ENCODE peak calls at places on chromosomes 12 and 14, in seven cellular contexts. One of them, this sample, is unnamed.
A peak's percentile ranks its signal among the peaks of the same experiment; 100 is the strongest.

GRCh38 chr14:70873627-70874026 is 33.6 kb upstream of the PCNX1 start:
- DNase-seq in astrocyte of the spinal cord: no peak
- DNase-seq in IMR-90: no peak
- DNase-seq in coronary artery: no peak
- DNase-seq in body of pancreas: no peak
- DNase-seq in CD8-positive, alpha-beta T cell: no peak
- DNase-seq in cardiac fibroblast: no peak
- DNase-seq in this sample: no peak

GRCh38 chr12:114848661-114849060 is 164.7 kb upstream of the TBX3 start:
- DNase-seq in astrocyte of the spinal cord: peak; percentile 88
- DNase-seq in IMR-90: peak; percentile 93
- DNase-seq in coronary artery: no peak
- DNase-seq in body of pancreas: no peak
- DNase-seq in CD8-positive, alpha-beta T cell: no peak
- DNase-seq in cardiac fibroblast: peak; percentile 92
- DNase-seq in this sample: no peak

GRCh38 chr14:65239143-65239672 is 136.9 kb upstream of the MAX start:
- DNase-seq in astrocyte of the spinal cord: peak; percentile 62
- DNase-seq in IMR-90: peak; percentile 77
- DNase-seq in coronary artery: no peak
- DNase-seq in body of pancreas: no peak
- DNase-seq in CD8-positive, alpha-beta T cell: no peak
- DNase-seq in cardiac fibroblast: peak; percentile 93
- DNase-seq in this sample: no peak

GRCh38 chr12:109735051-109735521 is 21.5 kb downstream of the FAM222A start:
- DNase-seq in astrocyte of the spinal cord: no peak
- DNase-seq in IMR-90: no peak
- DNase-seq in coronary artery: no peak
- DNase-seq in body of pancreas: peak; percentile 9
- DNase-seq in CD8-positive, alpha-beta T cell: no peak
- DNase-seq in cardiac fibroblast: no peak
- DNase-seq in this sample: no peak

GRCh38 chr12:28602760-28603638 is 412.7 kb downstream of the CCDC91 start:
- DNase-seq in astrocyte of the spinal cord: no peak
- DNase-seq in IMR-90: no peak
- DNase-seq in coronary artery: no peak
- DNase-seq in body of pancreas: no peak
- DNase-seq in CD8-positive, alpha-beta T cell: no peak
- DNase-seq in cardiac fibroblast: no peak
- DNase-seq in this sample: no peak

GRCh38 chr14:21149641-21150367 is 6.1 kb downstream of the OR5AU1 start:
- DNase-seq in astrocyte of the spinal cord: no peak
- DNase-seq in IMR-90: no peak
- DNase-seq in coronary artery: no peak
- DNase-seq in body of pancreas: no peak
- DNase-seq in CD8-positive, alpha-beta T cell: no peak
- DNase-seq in cardiac fibroblast: no peak
- DNase-seq in this sample: no peak

GRCh38 chr12:122646568-122647220 is 56.5 kb downstream of the HCAR2 start:
- DNase-seq in astrocyte of the spinal cord: peak; percentile 78
- DNase-seq in IMR-90: peak; percentile 88
- DNase-seq in coronary artery: no peak
- DNase-seq in body of pancreas: no peak
- DNase-seq in CD8-positive, alpha-beta T cell: peak; percentile 10
- DNase-seq in cardiac fibroblast: peak; percentile 57
- DNase-seq in this sample: peak; percentile 77

GRCh38 chr12:98294426-98294825 is 221.0 kb upstream of the TMPO start:
- DNase-seq in astrocyte of the spinal cord: no peak
- DNase-seq in IMR-90: no peak
- DNase-seq in coronary artery: no peak
- DNase-seq in body of pancreas: no peak
- DNase-seq in CD8-positive, alpha-beta T cell: no peak
- DNase-seq in cardiac fibroblast: no peak
- DNase-seq in this sample: no peak

GRCh38 chr12:120119395-120119973 is 2.9 kb upstream of the RAB35 start:
- DNase-seq in astrocyte of the spinal cord: peak; percentile 22
- DNase-seq in IMR-90: peak; percentile 90
- DNase-seq in coronary artery: no peak
- DNase-seq in body of pancreas: no peak
- DNase-seq in CD8-positive, alpha-beta T cell: no peak
- DNase-seq in cardiac fibroblast: no peak
- DNase-seq in this sample: peak; percentile 52

GRCh38 chr12:132106921-132107320 is 37.2 kb downstream of the DDX51 start:
- DNase-seq in astrocyte of the spinal cord: no peak
- DNase-seq in IMR-90: peak; percentile 59
- DNase-seq in coronary artery: no peak
- DNase-seq in body of pancreas: no peak
- DNase-seq in CD8-positive, alpha-beta T cell: no peak
- DNase-seq in cardiac fibroblast: no peak
- DNase-seq in this sample: no peak

GRCh38 chr12:50222275-50222783 is 55.2 kb upstream of the CERS5 start:
- DNase-seq in astrocyte of the spinal cord: peak; percentile 91
- DNase-seq in IMR-90: peak; percentile 95
- DNase-seq in coronary artery: peak; percentile 79
- DNase-seq in body of pancreas: no peak
- DNase-seq in CD8-positive, alpha-beta T cell: no peak
- DNase-seq in cardiac fibroblast: peak; percentile 94
- DNase-seq in this sample: peak; percentile 86

GRCh38 chr12:89211456-89211855 is 140.8 kb downstream of the DUSP6 start:
- DNase-seq in astrocyte of the spinal cord: no peak
- DNase-seq in IMR-90: peak; percentile 41
- DNase-seq in coronary artery: no peak
- DNase-seq in body of pancreas: no peak
- DNase-seq in CD8-positive, alpha-beta T cell: no peak
- DNase-seq in cardiac fibroblast: no peak
- DNase-seq in this sample: peak; percentile 38

GRCh38 chr14:46051801-46052200 is 599.8 kb downstream of the RPL10L start:
- DNase-seq in astrocyte of the spinal cord: no peak
- DNase-seq in IMR-90: peak; percentile 10
- DNase-seq in coronary artery: no peak
- DNase-seq in body of pancreas: no peak
- DNase-seq in CD8-positive, alpha-beta T cell: no peak
- DNase-seq in cardiac fibroblast: no peak
- DNase-seq in this sample: no peak

GRCh38 chr12:90683871-90684270 is 271.1 kb downstream of the CCER1 start:
- DNase-seq in astrocyte of the spinal cord: no peak
- DNase-seq in IMR-90: no peak
- DNase-seq in coronary artery: no peak
- DNase-seq in body of pancreas: no peak
- DNase-seq in CD8-positive, alpha-beta T cell: no peak
- DNase-seq in cardiac fibroblast: no peak
- DNase-seq in this sample: peak; percentile 57

GRCh38 chr12:112125250-112125999 is at the start of gene TRAFD1:
- DNase-seq in astrocyte of the spinal cord: peak; percentile 97
- DNase-seq in IMR-90: peak; percentile 96
- DNase-seq in coronary artery: peak; percentile 99
- DNase-seq in body of pancreas: peak; percentile 97
- DNase-seq in CD8-positive, alpha-beta T cell: peak; percentile 98
- DNase-seq in cardiac fibroblast: peak; percentile 98
- DNase-seq in this sample: peak; percentile 98

GRCh38 chr12:45781080-45781479 is 51.6 kb downstream of the ARID2 start:
- DNase-seq in astrocyte of the spinal cord: no peak
- DNase-seq in IMR-90: no peak
- DNase-seq in coronary artery: no peak
- DNase-seq in body of pancreas: no peak
- DNase-seq in CD8-positive, alpha-beta T cell: no peak
- DNase-seq in cardiac fibroblast: no peak
- DNase-seq in this sample: no peak

GRCh38 chr12:49959570-49960473 is 1.9 kb upstream of the AQP5 start:
- DNase-seq in astrocyte of the spinal cord: peak; percentile 22
- DNase-seq in IMR-90: no peak
- DNase-seq in coronary artery: no peak
- DNase-seq in body of pancreas: no peak
- DNase-seq in CD8-positive, alpha-beta T cell: no peak
- DNase-seq in cardiac fibroblast: peak; percentile 83
- DNase-seq in this sample: peak; percentile 44

DNA sequence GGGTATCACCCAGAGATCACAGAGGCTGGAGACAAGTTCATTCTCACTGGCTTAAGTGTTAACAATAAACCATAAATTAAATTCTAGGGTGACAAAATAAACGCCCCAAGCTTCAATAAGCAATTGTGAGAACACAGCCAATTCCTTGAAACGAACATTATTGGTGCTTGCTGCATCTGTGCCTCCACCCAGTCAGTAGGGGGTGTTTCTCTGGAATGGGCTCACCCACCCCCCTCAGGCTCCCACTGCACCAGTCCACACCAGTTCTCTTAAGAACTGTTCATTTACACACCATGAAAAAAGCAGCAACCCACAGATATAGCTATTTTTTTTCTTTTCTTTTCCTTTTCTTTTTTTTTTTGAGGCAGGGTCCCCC is 34.7 kb downstream of the CDC42BPB start:
- DNase-seq in astrocyte of the spinal cord: no peak
- DNase-seq in IMR-90: no peak
- DNase-seq in coronary artery: no peak
- DNase-seq in body of pancreas: no peak
- DNase-seq in CD8-positive, alpha-beta T cell: no peak
- DNase-seq in cardiac fibroblast: no peak
- DNase-seq in this sample: no peak
- TF ChIP-seq CTCF in astrocyte of the spinal cord: peak; percentile 10
- TF ChIP-seq CTCF in IMR-90: peak; percentile 11
- TF ChIP-seq CTCF in coronary artery: no peak
- TF ChIP-seq CTCF in body of pancreas: no peak
- TF ChIP-seq CTCF in CD8-positive, alpha-beta T cell: no peak
- TF ChIP-seq CTCF in cardiac fibroblast: no peak
- TF ChIP-seq CTCF in this sample: no peak

GRCh38 chr12:32505067-32505466 is 105.7 kb downstream of the FGD4 start:
- DNase-seq in astrocyte of the spinal cord: no peak
- DNase-seq in IMR-90: peak; percentile 5
- DNase-seq in coronary artery: no peak
- DNase-seq in body of pancreas: no peak
- DNase-seq in CD8-positive, alpha-beta T cell: no peak
- DNase-seq in cardiac fibroblast: no peak
- DNase-seq in this sample: peak; percentile 36

GRCh38 chr12:32505546-32505945 is 106.2 kb downstream of the FGD4 start:
- DNase-seq in astrocyte of the spinal cord: no peak
- DNase-seq in IMR-90: no peak
- DNase-seq in coronary artery: no peak
- DNase-seq in body of pancreas: no peak
- DNase-seq in CD8-positive, alpha-beta T cell: no peak
- DNase-seq in cardiac fibroblast: no peak
- DNase-seq in this sample: no peak

GRCh38 chr12:32502693-32503510 is 103.5 kb downstream of the FGD4 start:
- DNase-seq in astrocyte of the spinal cord: peak; percentile 38
- DNase-seq in IMR-90: peak; percentile 55
- DNase-seq in coronary artery: no peak
- DNase-seq in body of pancreas: no peak
- DNase-seq in CD8-positive, alpha-beta T cell: no peak
- DNase-seq in cardiac fibroblast: peak; percentile 91
- DNase-seq in this sample: peak; percentile 81

GRCh38 chr12:32501835-32502333 is 102.5 kb downstream of the FGD4 start:
- DNase-seq in astrocyte of the spinal cord: peak; percentile 79
- DNase-seq in IMR-90: peak; percentile 81
- DNase-seq in coronary artery: no peak
- DNase-seq in body of pancreas: peak; percentile 33
- DNase-seq in CD8-positive, alpha-beta T cell: no peak
- DNase-seq in cardiac fibroblast: peak; percentile 86
- DNase-seq in this sample: peak; percentile 73

GRCh38 chr12:32504626-32505025 is 105.3 kb downstream of the FGD4 start:
- DNase-seq in astrocyte of the spinal cord: no peak
- DNase-seq in IMR-90: peak; percentile 10
- DNase-seq in coronary artery: no peak
- DNase-seq in body of pancreas: no peak
- DNase-seq in CD8-positive, alpha-beta T cell: no peak
- DNase-seq in cardiac fibroblast: no peak
- DNase-seq in this sample: peak; percentile 91
- H3K4me3 ChIP-seq in astrocyte of the spinal cord: no peak overlapping the region
- H3K4me3 ChIP-seq in IMR-90: no peak overlapping the region
- H3K4me3 ChIP-seq in coronary artery: no peak overlapping the region
- H3K4me3 ChIP-seq in body of pancreas: no peak overlapping the region
- H3K4me3 ChIP-seq in CD8-positive, alpha-beta T cell: no peak overlapping the region
- H3K4me3 ChIP-seq in cardiac fibroblast: no peak overlapping the region
- H3K4me3 ChIP-seq in this sample: no peak overlapping the region

DNA sequence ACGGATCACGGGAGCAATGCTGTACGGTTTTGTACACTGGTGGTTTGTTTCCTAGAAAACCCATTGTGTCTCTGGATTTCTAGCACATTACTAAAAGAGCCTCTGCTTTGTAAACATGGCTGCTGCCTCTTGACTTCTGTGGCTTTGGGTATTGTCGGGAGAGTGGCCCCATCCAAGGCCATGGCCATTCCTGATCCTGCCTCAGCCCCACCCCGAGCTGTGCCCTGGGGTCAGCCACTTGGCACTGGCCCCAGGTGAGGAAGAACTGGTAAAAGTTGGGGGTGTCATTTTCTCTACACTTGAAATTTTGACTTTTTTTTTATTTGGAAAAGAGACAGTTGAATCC is 36.5 kb downstream of the SLC8B1 start:
- DNase-seq in astrocyte of the spinal cord: no peak
- DNase-seq in IMR-90: no peak
- DNase-seq in coronary artery: no peak
- DNase-seq in body of pancreas: no peak
- DNase-seq in CD8-positive, alpha-beta T cell: no peak
- DNase-seq in cardiac fibroblast: no peak
- DNase-seq in this sample: no peak
- TF ChIP-seq CTCF in astrocyte of the spinal cord: no peak
- TF ChIP-seq CTCF in IMR-90: no peak
- TF ChIP-seq CTCF in coronary artery: no peak
- TF ChIP-seq CTCF in body of pancreas: no peak
- TF ChIP-seq CTCF in CD8-positive, alpha-beta T cell: no peak
- TF ChIP-seq CTCF in cardiac fibroblast: no peak
- TF ChIP-seq CTCF in this sample: no peak

GRCh38 chr14:69153848-69154208 is 909 bp upstream of the DCAF5 start:
- DNase-seq in astrocyte of the spinal cord: no peak
- DNase-seq in IMR-90: no peak
- DNase-seq in coronary artery: no peak
- DNase-seq in body of pancreas: peak; percentile 41
- DNase-seq in CD8-positive, alpha-beta T cell: no peak
- DNase-seq in cardiac fibroblast: peak; percentile 31
- DNase-seq in this sample: peak; percentile 15

GRCh38 chr14:69152944-69153847 is at the start of gene DCAF5:
- DNase-seq in astrocyte of the spinal cord: peak; percentile 96
- DNase-seq in IMR-90: peak; percentile 93
- DNase-seq in coronary artery: peak; percentile 94
- DNase-seq in body of pancreas: peak; percentile 94
- DNase-seq in CD8-positive, alpha-beta T cell: peak; percentile 92
- DNase-seq in cardiac fibroblast: peak; percentile 96
- DNase-seq in this sample: peak; percentile 97

GRCh38 chr14:69152181-69152943 is 557 bp downstream of the DCAF5 start:
- DNase-seq in astrocyte of the spinal cord: peak; percentile 52
- DNase-seq in IMR-90: no peak
- DNase-seq in coronary artery: no peak
- DNase-seq in body of pancreas: peak; percentile 19
- DNase-seq in CD8-positive, alpha-beta T cell: peak; percentile 51
- DNase-seq in cardiac fibroblast: peak; percentile 56
- DNase-seq in this sample: peak; percentile 30

GRCh38 chr14:69156224-69156623 is 3.3 kb upstream of the DCAF5 start:
- DNase-seq in astrocyte of the spinal cord: no peak
- DNase-seq in IMR-90: no peak
- DNase-seq in coronary artery: no peak
- DNase-seq in body of pancreas: no peak
- DNase-seq in CD8-positive, alpha-beta T cell: no peak
- DNase-seq in cardiac fibroblast: no peak
- DNase-seq in this sample: no peak

DNA sequence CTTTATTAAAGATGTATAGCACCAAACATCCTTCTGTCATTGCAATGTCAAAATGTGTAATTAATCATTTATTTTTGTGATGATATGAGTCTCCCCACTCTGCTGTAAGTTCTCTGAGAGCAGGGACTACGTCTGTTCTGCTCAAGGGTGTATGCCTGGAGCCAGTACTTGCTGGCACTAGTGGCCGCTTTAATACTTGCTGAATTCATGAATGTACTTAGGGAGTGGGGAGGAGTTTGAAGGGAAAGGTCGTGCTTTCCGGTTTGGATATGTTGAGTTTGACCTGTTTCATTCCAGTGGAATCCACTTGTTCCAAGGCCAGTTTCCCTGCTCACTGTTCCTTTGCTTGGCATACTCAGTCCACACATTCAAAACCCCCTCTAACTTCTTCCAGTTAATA is 1.9 kb upstream of the DCAF5 start:
- DNase-seq in astrocyte of the spinal cord: no peak
- DNase-seq in IMR-90: no peak
- DNase-seq in coronary artery: no peak
- DNase-seq in body of pancreas: peak; percentile 34
- DNase-seq in CD8-positive, alpha-beta T cell: peak; percentile 6
- DNase-seq in cardiac fibroblast: peak; percentile 61
- DNase-seq in this sample: peak; percentile 41
- H3K4me3 ChIP-seq in astrocyte of the spinal cord: no peak overlapping the region
- H3K4me3 ChIP-seq in IMR-90: no peak overlapping the region
- H3K4me3 ChIP-seq in coronary artery: no peak overlapping the region
- H3K4me3 ChIP-seq in body of pancreas: no peak overlapping the region
- H3K4me3 ChIP-seq in CD8-positive, alpha-beta T cell: no peak overlapping the region
- H3K4me3 ChIP-seq in cardiac fibroblast: no peak overlapping the region
- H3K4me3 ChIP-seq in this sample: no peak overlapping the region